ENCODE peak calls at places on chromosomes 7 and 10, in five cellular contexts. A is PC-9, Z is ovary, L is choroid plexus epithelial cell, K is neural crest cell. T is an unnamed sample.

GRCh38 chr10:14439451-14440259 is 108.9 kb upstream of the FRMD4A start:
- DNase-seq in A (no peak), Z (no peak), L (peak), K (no peak), T (no peak)

GRCh38 chr7:30186725-30187124 is 51.9 kb downstream of the MTURN start:
- DNase-seq in A (no peak), Z (no peak), L (no peak), K (no peak), T (no peak)

GRCh38 chr7:47905071-47905920 is 43.0 kb downstream of the PKD1L1 start:
- DNase-seq in A (no peak), Z (no peak), L (peak), K (no peak), T (no peak)

GRCh38 chr7:66693331-66693730 is 47.2 kb upstream of the RABGEF1 start:
- DNase-seq in A (no peak), Z (no peak), L (no peak), K (no peak), T (no peak)

GRCh38 chr7:158843775-158844174 is 12.6 kb upstream of the DYNC2I1 start:
- DNase-seq in A (no peak), Z (no peak), L (no peak), K (no peak), T (no peak)

GRCh38 chr7:28688651-28689050 is 269.5 kb downstream of the TRIL start:
- DNase-seq in A (no peak), Z (no peak), L (peak), K (no peak), T (no peak)

GRCh38 chr7:78709658-78710057 is 743.8 kb downstream of the MAGI2 start:
- DNase-seq in A (no peak), Z (no peak), L (no peak), K (no peak), T (no peak)

GRCh38 chr7:158955146-158955870 is 99.0 kb downstream of the DYNC2I1 start:
- DNase-seq in A (no peak), Z (no peak), L (peak), K (no peak), T (no peak)

GRCh38 chr10:132913559-132914115 is 28.7 kb downstream of the CFAP46 start:
- DNase-seq in A (no peak), Z (peak), L (no peak), K (no peak), T (no peak)

GRCh38 chr7:85177316-85177715 is 9.5 kb downstream of the SEMA3D start:
- DNase-seq in A (no peak), Z (no peak), L (no peak), K (no peak), T (no peak)

GRCh38 chr10:97882142-97883091 is 32.8 kb downstream of the GOLGA7B start:
- DNase-seq in A (peak), Z (no peak), L (peak), K (no peak), T (peak)

GRCh38 chr7:139827042-139827441 is 2.0 kb upstream of the TBXAS1 start:
- DNase-seq in A (no peak), Z (no peak), L (no peak), K (no peak), T (peak)

GRCh38 chr10:100184426-100185219 is 1.2 kb downstream of the ERLIN1 start:
- DNase-seq in A (no peak), Z (no peak), L (peak), K (no peak), T (no peak)

GRCh38 chr7:46569117-46569433 is 648.0 kb upstream of the IGFBP3 start:
- DNase-seq in A (peak), Z (no peak), L (peak), K (no peak), T (peak)

GRCh38 chr10:72693599-72693915 is 1.6 kb downstream of the MCU start:
- DNase-seq in A (no peak), Z (no peak), L (no peak), K (no peak), T (no peak)

GRCh38 chr10:29470355-29470705 is 164.4 kb downstream of the SVIL start:
- DNase-seq in A (no peak), Z (peak), L (peak), K (peak), T (no peak)

GRCh38 chr10:35642023-35642792 is at the start of gene FZD8:
- DNase-seq in A (no peak), Z (peak), L (peak), K (peak), T (peak)

GRCh38 chr10:110993024-110993693 is 73.8 kb downstream of the SHOC2 start:
- DNase-seq in A (no peak), Z (no peak), L (peak), K (no peak), T (no peak)

GRCh38 chr7:34059551-34059840 is 154.2 kb downstream of the BMPER start:
- DNase-seq in A (no peak), Z (no peak), L (no peak), K (no peak), T (no peak)

GRCh38 chr7:388961-389701 is 99.2 kb downstream of the FOXL3 start:
- DNase-seq in A (no peak), Z (peak), L (no peak), K (no peak), T (no peak)

GRCh38 chr7:48090095-48090805 is 1.2 kb downstream of the UPP1 start:
- DNase-seq in A (peak), Z (no peak), L (peak), K (peak), T (peak)

GRCh38 chr7:130270947-130271790 is 4.5 kb downstream of the CPA2 start:
- DNase-seq in A (no peak), Z (no peak), L (no peak), K (no peak), T (no peak)

GRCh38 chr7:135726389-135726788 is 1.6 kb downstream of the SLC13A4 start:
- DNase-seq in A (no peak), Z (no peak), L (no peak), K (no peak), T (no peak)

GRCh38 chr10:71978988-71979691 is 14.9 kb downstream of the CHST3 start:
- DNase-seq in A (peak), Z (peak), L (no peak), K (no peak), T (no peak)

GRCh38 chr10:114167985-114168384 is 6.0 kb downstream of the CCDC186 start:
- DNase-seq in A (no peak), Z (no peak), L (no peak), K (no peak), T (no peak)

GRCh38 chr7:122136033-122136432 is 8.0 kb downstream of the AASS start:
- DNase-seq in A (no peak), Z (no peak), L (peak), K (no peak), T (no peak)

GRCh38 chr7:2109936-2110585 is 122.7 kb downstream of the MAD1L1 start:
- DNase-seq in A (peak), Z (no peak), L (peak), K (no peak), T (peak)

GRCh38 chr10:127977368-127978009 is 70.6 kb downstream of the PTPRE start:
- DNase-seq in A (peak), Z (peak), L (peak), K (peak), T (peak)

GRCh38 chr10:53601260-53601875 is 828.8 kb upstream of the MBL2 start:
- DNase-seq in A (peak), Z (no peak), L (peak), K (no peak), T (no peak)

GRCh38 chr10:99533496-99534455 is 1.0 kb downstream of the NKX2-3 start:
- DNase-seq in A (no peak), Z (no peak), L (no peak), K (no peak), T (no peak)

GRCh38 chr10:62386401-62387320 is 12.5 kb downstream of the ZNF365 start:
- DNase-seq in A (no peak), Z (no peak), L (no peak), K (no peak), T (no peak)

GRCh38 chr10:74175510-74176379 is 24.7 kb downstream of the ADK start:
- DNase-seq in A (no peak), Z (no peak), L (no peak), K (no peak), T (no peak)
- TF ChIP-seq CTCF in A (no peak), Z (no peak), L (no peak), K (no peak), T (no peak)

GRCh38 chr10:13371879-13372470 is 23.9 kb upstream of the SEPHS1 start:
- DNase-seq in A (peak), Z (peak), L (peak), K (peak), T (peak)
- TF ChIP-seq CTCF in A (peak), Z (peak), L (peak), K (peak), T (peak)

GRCh38 chr7:101412976-101413375 is 50.3 kb downstream of the COL26A1 start:
- DNase-seq in A (no peak), Z (no peak), L (no peak), K (no peak), T (no peak)

GRCh38 chr7:101410743-101411476 is 48.2 kb downstream of the COL26A1 start:
- DNase-seq in A (no peak), Z (no peak), L (peak), K (peak), T (peak)

GRCh38 chr7:101405474-101406067 is 42.9 kb downstream of the COL26A1 start:
- DNase-seq in A (no peak), Z (no peak), L (no peak), K (no peak), T (no peak)

GRCh38 chr7:101411477-101411954 is 48.8 kb downstream of the COL26A1 start:
- DNase-seq in A (no peak), Z (no peak), L (no peak), K (no peak), T (no peak)
- TF ChIP-seq CTCF in A (peak), Z (no peak), L (no peak), K (peak), T (no peak)

DNA sequence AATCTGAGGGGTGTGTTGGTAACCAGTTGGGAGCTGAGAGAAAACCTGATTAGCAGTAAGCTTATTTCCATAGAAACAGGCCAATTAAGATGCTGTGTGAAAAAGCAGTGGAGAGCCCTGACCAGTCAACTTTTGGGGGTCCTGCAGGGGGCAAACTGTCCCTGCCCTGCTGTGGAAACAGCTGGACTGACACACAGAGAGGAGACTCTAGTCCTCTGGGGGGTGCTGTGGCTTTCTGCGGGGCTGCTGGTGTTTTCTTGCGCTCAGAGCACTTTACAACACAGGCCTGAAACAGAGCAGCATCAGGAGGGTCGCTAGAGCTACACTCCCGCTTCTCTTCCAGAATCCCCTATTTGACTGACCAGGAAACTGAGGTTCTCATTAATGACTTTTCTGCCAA is 546.9 kb upstream of the GALNT17 start:
- DNase-seq in A (no peak), Z (no peak), L (no peak), K (no peak), T (no peak)
- TF ChIP-seq CTCF in A (no peak), Z (no peak), L (no peak), K (no peak), T (no peak)

T was measured in Calu3.